ENCODE peak calls at places on chromosomes 7 and 10, in seven cellular contexts. B, D, Z, N, V, J and E are unnamed samples.

GRCh38 chr7:27150568-27151340 is 1.6 kb downstream of the HOXA3 start:
- DNase-seq in B (peak), D (peak), Z (peak), N (peak), V (peak), J (peak), E (peak)

GRCh38 chr7:151745090-151745638 is 131.8 kb downstream of the PRKAG2 start:
- DNase-seq in B (no peak), D (no peak), Z (peak), N (no peak), V (peak), J (no peak), E (peak)

GRCh38 chr7:117951711-117952280 is 78.6 kb upstream of the CTTNBP2 start:
- DNase-seq in B (no peak), D (no peak), Z (no peak), N (no peak), V (no peak), J (peak), E (peak)

GRCh38 chr7:139374246-139374645 is 14.6 kb downstream of the LUC7L2 start:
- DNase-seq in B (no peak), D (no peak), Z (no peak), N (no peak), V (no peak), J (no peak), E (no peak)

GRCh38 chr10:31687545-31688482 is 240.8 kb downstream of the ARHGAP12 start:
- DNase-seq in B (no peak), D (no peak), Z (no peak), N (no peak), V (no peak), J (no peak), E (no peak)

GRCh38 chr10:77963901-77964300 is 37.3 kb upstream of the DLG5 start:
- DNase-seq in B (no peak), D (no peak), Z (no peak), N (no peak), V (no peak), J (no peak), E (no peak)

GRCh38 chr7:835491-836401 is 3.5 kb downstream of the SUN1 start:
- DNase-seq in B (peak), D (no peak), Z (no peak), N (no peak), V (no peak), J (peak), E (no peak)

GRCh38 chr7:137015015-137015414 is 146.6 kb downstream of the CHRM2 start:
- DNase-seq in B (no peak), D (no peak), Z (no peak), N (no peak), V (no peak), J (no peak), E (no peak)

GRCh38 chr10:104342941-104343411 is 4.7 kb upstream of the ITPRIP start:
- DNase-seq in B (no peak), D (no peak), Z (no peak), N (no peak), V (peak), J (no peak), E (no peak)

GRCh38 chr7:155163696-155164095 is 93.6 kb downstream of the HTR5A start:
- DNase-seq in B (no peak), D (no peak), Z (no peak), N (no peak), V (no peak), J (no peak), E (no peak)

GRCh38 chr7:110386006-110386405 is 704.9 kb upstream of the LRRN3 start:
- DNase-seq in B (no peak), D (no peak), Z (no peak), N (no peak), V (peak), J (no peak), E (no peak)

GRCh38 chr7:24877790-24878311 is 102.1 kb downstream of the OSBPL3 start:
- DNase-seq in B (no peak), D (no peak), Z (peak), N (no peak), V (no peak), J (no peak), E (no peak)

GRCh38 chr7:135914346-135914745 is 62.8 kb downstream of the MTPN start:
- DNase-seq in B (no peak), D (no peak), Z (no peak), N (peak), V (no peak), J (no peak), E (no peak)